ENCODE peak calls at places on chromosomes 3 and 15, in ten cellular contexts. J, H, A, C, G, K, I, M, B and N are unnamed samples.

GRCh38 chr3:170531557-170532335 is 54.1 kb downstream of the SLC7A14 start:
- DNase-seq in J (no peak), H (peak), A (no peak), C (no peak), G (peak), K (no peak), I (no peak), M (no peak), B (no peak), N (no peak)

GRCh38 chr3:56125358-56126005 is 342.8 kb downstream of the ERC2 start:
- DNase-seq in J (no peak), H (no peak), A (no peak), C (peak), G (peak), K (no peak), I (peak), M (peak), B (no peak), N (no peak)

GRCh38 chr3:169085827-169086226 is 577.7 kb downstream of the MECOM start:
- DNase-seq in J (no peak), H (no peak), A (no peak), C (no peak), G (no peak), K (no peak), I (no peak), M (peak), B (no peak), N (no peak)

GRCh38 chr15:36294359-36294758 is 285.1 kb upstream of the CDIN1 start:
- DNase-seq in J (no peak), H (no peak), A (no peak), C (no peak), G (no peak), K (no peak), I (no peak), M (peak), B (no peak), N (no peak)

GRCh38 chr3:10397879-10398278 is 77.0 kb upstream of the SEC13 start:
- DNase-seq in J (no peak), H (peak), A (no peak), C (no peak), G (no peak), K (no peak), I (no peak), M (no peak), B (no peak), N (no peak)

GRCh38 chr3:61828158-61828874 is 266.9 kb downstream of the PTPRG start:
- DNase-seq in J (no peak), H (no peak), A (no peak), C (no peak), G (no peak), K (no peak), I (no peak), M (no peak), B (no peak), N (no peak)

GRCh38 chr3:57268416-57268815 is 24.1 kb downstream of the ASB14 start:
- DNase-seq in J (no peak), H (no peak), A (no peak), C (no peak), G (no peak), K (no peak), I (no peak), M (no peak), B (no peak), N (no peak)

GRCh38 chr15:47349179-47349578 is 368.1 kb upstream of the SEMA6D start:
- DNase-seq in J (no peak), H (no peak), A (no peak), C (no peak), G (no peak), K (no peak), I (peak), M (no peak), B (peak), N (no peak)

GRCh38 chr3:131221731-131222130 is 159.8 kb upstream of the NUDT16 start:
- DNase-seq in J (no peak), H (no peak), A (no peak), C (no peak), G (no peak), K (no peak), I (no peak), M (no peak), B (no peak), N (peak)

GRCh38 chr15:48962662-48963523 is 826 bp downstream of the SHC4 start:
- DNase-seq in J (no peak), H (no peak), A (no peak), C (no peak), G (peak), K (no peak), I (peak), M (peak), B (no peak), N (no peak)

GRCh38 chr15:75036269-75036668 is 12.9 kb downstream of the PPCDC start:
- DNase-seq in J (no peak), H (peak), A (peak), C (peak), G (no peak), K (peak), I (no peak), M (peak), B (no peak), N (no peak)

GRCh38 chr15:97728791-97729190 is 231.7 kb upstream of the ARRDC4 start:
- DNase-seq in J (no peak), H (no peak), A (no peak), C (no peak), G (no peak), K (no peak), I (no peak), M (no peak), B (no peak), N (no peak)

GRCh38 chr3:127665586-127665985 is 7.2 kb upstream of the ABTB1 start:
- DNase-seq in J (no peak), H (no peak), A (no peak), C (no peak), G (no peak), K (no peak), I (no peak), M (no peak), B (no peak), N (no peak)

GRCh38 chr3:127669541-127670228 is 3.1 kb upstream of the ABTB1 start:
- DNase-seq in J (peak), H (no peak), A (peak), C (no peak), G (peak), K (no peak), I (no peak), M (no peak), B (no peak), N (no peak)

GRCh38 chr3:127667119-127667681 is 5.6 kb upstream of the ABTB1 start:
- DNase-seq in J (no peak), H (no peak), A (no peak), C (no peak), G (no peak), K (no peak), I (no peak), M (no peak), B (no peak), N (no peak)

GRCh38 chr3:127668906-127669305 is 3.8 kb upstream of the ABTB1 start:
- DNase-seq in J (no peak), H (no peak), A (peak), C (no peak), G (peak), K (no peak), I (no peak), M (no peak), B (no peak), N (no peak)

GRCh38 chr3:127666684-127667083 is 6.1 kb upstream of the ABTB1 start:
- DNase-seq in J (no peak), H (no peak), A (no peak), C (no peak), G (no peak), K (no peak), I (no peak), M (no peak), B (no peak), N (no peak)
- TF ChIP-seq POLR2AphosphoS5 in J (no peak), H (no peak), A (no peak), C (no peak), G (no peak), K (no peak), I (no peak), M (no peak), B (no peak), N (no peak)

DNA sequence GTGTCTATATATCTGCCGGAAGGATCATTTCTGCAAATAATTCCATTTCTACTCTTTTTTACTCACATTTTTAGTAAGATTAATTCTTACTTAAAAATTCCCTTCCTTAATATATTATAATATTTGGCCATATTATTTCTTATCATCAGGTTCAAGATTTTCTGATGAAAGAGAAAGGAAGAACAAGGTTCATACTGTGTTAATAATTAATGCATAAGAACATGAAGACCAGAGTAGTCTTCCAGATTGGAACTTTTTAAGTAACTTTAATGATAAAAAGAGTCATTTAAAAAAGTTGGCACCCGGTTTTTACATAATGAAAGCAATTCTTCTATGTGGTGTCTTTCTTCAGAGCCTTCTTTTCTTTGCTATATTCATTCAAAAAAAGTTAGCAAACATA is 590 bp downstream of the ACKR4 start:
- DNase-seq in J (no peak), H (no peak), A (no peak), C (no peak), G (no peak), K (no peak), I (no peak), M (no peak), B (no peak), N (no peak)
- H3K4me3 ChIP-seq in J (peak), H (no peak), A (peak), C (no peak), G (peak), K (no peak), I (no peak), M (no peak), B (peak), N (no peak)

GRCh38 chr3:33117461-33117860 is 3.6 kb downstream of the CRTAP start:
- DNase-seq in J (no peak), H (no peak), A (no peak), C (peak), G (no peak), K (no peak), I (no peak), M (no peak), B (no peak), N (no peak)

GRCh38 chr3:33111581-33111980 is 2.2 kb upstream of the CRTAP start:
- DNase-seq in J (no peak), H (no peak), A (no peak), C (no peak), G (no peak), K (no peak), I (no peak), M (no peak), B (no peak), N (no peak)

GRCh38 chr3:33115024-33115768 is 1.4 kb downstream of the CRTAP start:
- DNase-seq in J (peak), H (peak), A (peak), C (peak), G (peak), K (peak), I (no peak), M (peak), B (no peak), N (no peak)

GRCh38 chr3:33114622-33115023 is 809 bp downstream of the CRTAP start:
- DNase-seq in J (no peak), H (no peak), A (no peak), C (no peak), G (no peak), K (no peak), I (no peak), M (no peak), B (no peak), N (no peak)

DNA sequence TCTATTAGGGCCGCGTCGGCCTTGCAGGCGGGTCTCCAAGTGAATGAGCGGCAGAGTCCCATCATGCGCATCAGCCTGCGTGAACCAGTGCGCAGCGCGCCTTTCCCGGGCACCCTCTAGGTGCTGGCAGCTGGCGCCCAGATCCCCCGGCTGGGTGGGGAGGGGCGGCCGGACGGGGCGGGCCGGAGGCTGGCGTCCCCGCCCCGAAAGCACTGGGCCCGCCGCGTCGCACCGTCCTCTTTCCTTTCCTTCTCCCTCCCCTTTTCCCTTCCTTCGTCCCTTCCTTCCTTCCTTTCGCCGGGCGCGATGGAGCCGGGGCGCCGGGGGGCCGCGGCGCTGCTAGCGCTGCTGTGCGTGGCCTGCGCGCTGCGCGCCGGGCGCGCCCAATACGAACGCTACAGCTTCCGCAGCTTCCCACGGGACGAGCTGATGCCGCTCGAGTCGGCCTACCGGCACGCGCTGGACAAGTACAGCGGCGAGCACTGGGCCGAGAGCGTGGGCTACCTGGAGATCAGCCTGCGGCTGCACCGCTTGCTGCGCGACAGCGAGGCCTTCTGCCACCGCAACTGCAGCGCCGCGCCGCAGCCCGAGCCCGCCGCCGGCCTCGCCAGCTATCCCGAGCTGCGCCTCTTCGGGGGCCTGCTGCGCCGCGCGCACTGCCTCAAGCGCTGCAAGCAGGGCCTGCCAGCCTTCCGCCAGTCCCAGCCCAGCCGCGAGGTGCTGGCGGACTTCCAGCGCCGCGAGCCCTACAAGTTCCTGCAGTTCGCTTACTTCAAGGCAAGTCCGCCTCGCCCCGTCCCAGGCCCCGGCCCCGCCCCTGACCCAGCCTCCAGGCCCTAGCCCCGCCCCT is at the start of gene CRTAP:
- DNase-seq in J (peak), H (peak), A (peak), C (peak), G (peak), K (peak), I (peak), M (peak), B (peak), N (no peak)
- TF ChIP-seq POLR2AphosphoS5 in J (peak), H (peak), A (peak), C (peak), G (peak), K (peak), I (no peak), M (peak), B (peak), N (peak)

DNA sequence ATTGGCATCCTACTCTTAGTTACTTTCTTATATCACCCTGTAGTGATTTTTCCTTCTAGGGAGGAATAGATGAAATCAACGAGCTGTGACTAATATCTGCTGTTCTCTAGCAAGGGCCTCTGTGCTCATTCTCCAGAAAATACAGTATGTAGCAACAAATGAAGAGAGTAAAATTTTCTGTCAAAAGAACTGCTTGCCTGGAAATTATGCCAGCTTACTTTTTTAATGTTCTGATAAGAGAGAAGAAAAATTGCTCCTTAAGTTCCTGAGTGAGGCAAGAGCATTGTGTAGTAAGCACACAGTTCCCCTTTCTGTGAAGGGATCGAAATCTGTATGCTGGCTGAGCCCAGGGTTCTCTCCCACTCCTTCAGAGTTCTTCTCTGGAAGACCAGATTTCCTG is 51.4 kb upstream of the GK5 start:
- DNase-seq in J (no peak), H (no peak), A (no peak), C (no peak), G (no peak), K (no peak), I (no peak), M (no peak), B (no peak), N (no peak)
- H3K4me3 ChIP-seq in J (no peak), H (no peak), A (no peak), C (no peak), G (no peak), K (no peak), I (no peak), M (no peak), B (no peak), N (no peak)

GRCh38 chr3:4739289-4740236 is 239.7 kb upstream of the BHLHE40 start:
- DNase-seq in J (no peak), H (no peak), A (no peak), C (peak), G (no peak), K (no peak), I (no peak), M (no peak), B (no peak), N (no peak)

GRCh38 chr3:4738737-4739274 is 240.4 kb upstream of the BHLHE40 start:
- DNase-seq in J (no peak), H (no peak), A (no peak), C (peak), G (no peak), K (no peak), I (no peak), M (no peak), B (no peak), N (no peak)

GRCh38 chr3:4734454-4734853 is 241.3 kb downstream of the ITPR1 start:
- DNase-seq in J (no peak), H (no peak), A (no peak), C (peak), G (no peak), K (no peak), I (no peak), M (no peak), B (no peak), N (no peak)

GRCh38 chr3:4735243-4735642 is 242.1 kb downstream of the ITPR1 start:
- DNase-seq in J (no peak), H (no peak), A (no peak), C (no peak), G (no peak), K (no peak), I (no peak), M (no peak), B (no peak), N (no peak)

DNA sequence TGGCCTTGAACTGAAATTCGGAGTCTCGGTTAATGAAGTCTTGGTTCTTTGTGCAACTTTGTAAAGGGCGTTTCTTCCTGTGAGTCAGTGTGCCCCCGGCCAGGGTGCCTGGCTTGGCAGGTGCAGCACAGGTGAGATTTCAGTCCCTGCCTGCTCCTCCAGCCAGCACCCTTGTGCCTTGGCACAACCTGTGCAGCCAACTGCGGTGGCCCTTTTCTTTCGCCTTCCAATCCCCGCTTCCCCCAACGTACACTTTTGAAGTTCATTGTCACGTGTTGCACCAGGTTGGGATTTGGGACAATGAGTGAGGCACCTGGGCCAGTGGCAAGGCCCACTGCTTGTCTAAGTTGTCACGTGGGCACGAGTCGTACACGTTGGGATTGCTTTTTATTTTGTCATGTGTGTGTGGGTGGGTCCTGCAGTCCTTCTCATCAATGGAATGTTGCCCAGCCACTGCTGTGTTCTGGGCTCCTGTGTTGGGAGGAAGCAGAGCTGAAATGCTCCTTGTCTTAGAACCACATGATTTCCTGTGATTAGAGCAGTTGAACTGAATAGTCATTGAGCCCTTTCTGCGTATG is 242.9 kb upstream of the BHLHE40 start:
- DNase-seq in J (no peak), H (peak), A (peak), C (no peak), G (no peak), K (peak), I (no peak), M (no peak), B (no peak), N (no peak)
- TF ChIP-seq POLR2AphosphoS5 in J (peak), H (peak), A (peak), C (no peak), G (no peak), K (no peak), I (no peak), M (no peak), B (peak), N (no peak)

GRCh38 chr3:140941090-140941433 is 574 bp upstream of the SLC25A36 start:
- DNase-seq in J (no peak), H (no peak), A (no peak), C (no peak), G (no peak), K (no peak), I (no peak), M (no peak), B (no peak), N (no peak)
- H3K4me3 ChIP-seq in J (peak), H (peak), A (peak), C (peak), G (peak), K (peak), I (peak), M (peak), B (peak), N (peak)